ENCODE peak calls at places on chromosomes 5 and 9, in five cellular contexts. J, F, U, T and Y are unnamed samples.
A peak's percentile ranks its signal among the peaks of the same experiment; 100 is the strongest.

GRCh38 chr5:35041251-35041650 is 6.5 kb downstream of the AGXT2 start:
- DNase-seq in F (no peak), T (no peak), J (no peak), U (no peak), Y (no peak)

GRCh38 chr9:126515001-126515872 is 98.5 kb upstream of the LMX1B start:
- DNase-seq in J (no peak), U (no peak), F (no peak), T (peak; percentile 43), Y (no peak)

GRCh38 chr9:91848146-91848545 is 101.9 kb downstream of the ROR2 start:
- DNase-seq in J (no peak), T (peak; percentile 67), U (no peak), F (no peak), Y (no peak)

GRCh38 chr5:112294126-112294525 is 125.0 kb downstream of the EPB41L4A start:
- DNase-seq in J (peak; percentile 9), T (no peak), U (no peak), F (no peak), Y (no peak)

GRCh38 chr5:79346420-79346824 is 110.5 kb downstream of the JMY start:
- DNase-seq in F (no peak), U (peak; percentile 8), T (no peak), J (no peak), Y (no peak)

GRCh38 chr5:129460951-129461815 is 1.1 kb downstream of the ADAMTS19 start:
- DNase-seq in F (peak; percentile 10), J (peak; percentile 80), T (peak; percentile 71), U (no peak), Y (no peak)

GRCh38 chr5:108810717-108811116 is 63.0 kb downstream of the FER start:
- DNase-seq in J (no peak), F (no peak), T (no peak), U (no peak), Y (no peak)

GRCh38 chr9:97990259-97990658 is 7.1 kb downstream of the ANP32B start:
- DNase-seq in T (peak; percentile 27), U (no peak), J (no peak), F (peak; percentile 40), Y (peak; percentile 42)

GRCh38 chr5:13357937-13358336 is 586.6 kb downstream of the DNAH5 start:
- DNase-seq in U (no peak), F (no peak), J (no peak), T (no peak), Y (no peak)

GRCh38 chr5:122130152-122130551 is 806 bp downstream of the ZNF474 start:
- DNase-seq in U (no peak), F (no peak), J (no peak), T (no peak), Y (no peak)

GRCh38 chr9:72203205-72203803 is 54.1 kb downstream of the GDA start:
- DNase-seq in F (peak; percentile 24), T (peak; percentile 31), J (peak; percentile 63), U (peak; percentile 18), Y (no peak)

GRCh38 chr5:148443998-148444397 is 60.2 kb downstream of the FBXO38 start:
- DNase-seq in T (peak; percentile 52), U (peak; percentile 57), F (peak; percentile 79), J (peak; percentile 76), Y (peak; percentile 49)

GRCh38 chr5:177343777-177344176 is 7.7 kb downstream of the LMAN2 start:
- DNase-seq in U (no peak), F (no peak), T (no peak), J (no peak), Y (no peak)

GRCh38 chr5:25128606-25129005 is 483.8 kb upstream of the CDH10 start:
- DNase-seq in U (no peak), F (no peak), T (no peak), J (no peak), Y (no peak)

GRCh38 chr5:74415695-74416102 is 224.8 kb downstream of the ENC1 start:
- DNase-seq in F (peak; percentile 90), U (no peak), J (no peak), T (peak; percentile 16), Y (no peak)

GRCh38 chr9:90044710-90045151 is 439.9 kb downstream of the GADD45G start:
- DNase-seq in J (no peak), U (peak; percentile 88), F (peak; percentile 7), T (no peak), Y (no peak)

GRCh38 chr9:99778308-99778707 is 43.4 kb upstream of the NR4A3 start:
- DNase-seq in U (no peak), T (no peak), J (no peak), F (peak; percentile 13), Y (peak; percentile 15)

GRCh38 chr9:121942866-121943265 is 150.2 kb downstream of the TTLL11 start:
- DNase-seq in F (no peak), T (no peak), U (no peak), J (no peak), Y (no peak)

GRCh38 chr5:54013556-54014157 is 296.7 kb downstream of the ARL15 start:
- DNase-seq in U (no peak), J (no peak), T (no peak), F (peak; percentile 32), Y (peak; percentile 52)

GRCh38 chr5:1568201-1568979 is 44.6 kb upstream of the LPCAT1 start:
- DNase-seq in F (peak; percentile 74), T (no peak), U (no peak), J (no peak), Y (peak; percentile 57)

GRCh38 chr9:123562844-123563346 is 206.9 kb downstream of the CRB2 start:
- DNase-seq in U (no peak), J (no peak), T (no peak), F (no peak), Y (peak; percentile 61)

GRCh38 chr9:21996858-21997257 is 2.3 kb downstream of the CDKN2B-AS1 start:
- DNase-seq in T (no peak), J (no peak), F (no peak), U (no peak), Y (no peak)

GRCh38 chr9:21998026-21998425 is 3.4 kb downstream of the CDKN2B-AS1 start:
- DNase-seq in T (no peak), J (no peak), U (no peak), F (no peak), Y (no peak)

GRCh38 chr9:21995652-21996275 is 1.2 kb downstream of the CDKN2B-AS1 start:
- DNase-seq in F (peak; percentile 64), J (peak; percentile 76), U (no peak), T (peak; percentile 68), Y (no peak)

GRCh38 chr9:21996438-21996837 is 1.8 kb downstream of the CDKN2B-AS1 start:
- DNase-seq in T (no peak), J (peak; percentile 51), F (no peak), U (no peak), Y (no peak)

GRCh38 chr9:21997480-21997879 is 2.9 kb downstream of the CDKN2B-AS1 start:
- DNase-seq in F (no peak), J (no peak), T (no peak), U (no peak), Y (no peak)
- H3K27me3 ChIP-seq in F (peaks cover 13% of the 10 kb centered on the region), J (peaks cover 100% of the 10 kb centered on the region), T (no peaks in the 10 kb centered on the region), U (no peaks in the 10 kb centered on the region), Y (no peaks in the 10 kb centered on the region)

DNA sequence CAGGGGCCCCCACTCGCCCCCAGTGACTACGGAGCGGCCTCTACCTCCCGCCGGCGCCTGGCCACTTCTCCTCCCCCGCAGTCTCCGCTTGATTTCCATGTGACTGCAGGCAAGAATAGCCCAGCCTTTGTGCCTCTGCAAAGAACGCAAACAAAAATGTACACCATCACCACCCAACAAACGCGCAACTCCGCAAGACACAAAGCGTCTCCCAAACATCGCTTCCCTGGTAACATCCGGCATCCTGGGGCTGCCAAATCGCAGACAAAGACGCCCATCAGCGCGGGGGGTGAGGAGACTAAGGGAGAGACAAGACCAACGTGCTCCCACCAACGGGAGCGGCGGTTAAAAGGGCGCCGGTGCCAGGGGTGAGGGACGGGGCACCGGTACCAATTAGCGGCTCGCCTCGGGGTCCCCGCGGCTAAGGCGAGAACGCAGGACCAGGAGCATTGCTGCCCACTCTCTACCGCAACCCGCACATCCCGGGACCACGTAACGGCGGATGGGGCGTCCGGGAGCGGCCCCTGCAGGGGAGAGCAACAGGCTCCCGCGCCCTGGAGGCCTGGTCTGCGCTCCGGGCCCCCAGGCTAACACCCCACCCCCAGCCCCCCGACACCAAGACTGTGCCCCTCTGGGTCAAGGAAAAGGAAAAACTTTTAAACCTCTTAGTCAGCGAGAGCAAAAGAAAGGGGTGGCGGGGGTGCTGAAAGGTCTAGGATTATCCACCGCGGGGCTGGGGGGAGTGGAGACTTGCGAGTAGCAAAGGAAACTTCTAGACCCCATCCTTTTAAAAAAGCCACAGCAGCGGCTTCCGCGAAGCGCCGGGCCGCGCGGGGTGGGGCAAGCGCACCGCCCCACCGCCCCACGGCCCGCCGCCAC is 885 bp downstream of the MPDZ start:
- DNase-seq in T (peak; percentile 76), U (no peak), F (peak; percentile 83), J (peak; percentile 74), Y (no peak)
- TF ChIP-seq CTCF in T (peak; percentile 35), U (no peak), F (no peak), J (no peak), Y (no peak)

GRCh38 chr9:27838876-27839275 is 265.6 kb upstream of the C9orf72 start:
- DNase-seq in F (no peak), J (no peak), T (no peak), U (no peak), Y (no peak)

GRCh38 chr9:27835286-27835685 is 262.0 kb upstream of the C9orf72 start:
- DNase-seq in F (no peak), J (no peak), T (no peak), U (no peak), Y (no peak)

GRCh38 chr9:27836661-27837401 is 263.6 kb upstream of the C9orf72 start:
- DNase-seq in T (peak; percentile 24), J (no peak), U (no peak), F (no peak), Y (no peak)

GRCh38 chr9:27835746-27836145 is 262.5 kb upstream of the C9orf72 start:
- DNase-seq in U (no peak), J (no peak), T (no peak), F (no peak), Y (no peak)
- H3K4me3 ChIP-seq in U (no peak overlapping the region), J (no peak overlapping the region), T (no peak overlapping the region), F (no peak overlapping the region), Y (no peak overlapping the region)

GRCh38 chr5:33937700-33938506 is 1.7 kb downstream of the RXFP3 start:
- DNase-seq in F (no peak), T (no peak), U (no peak), J (no peak), Y (no peak)

GRCh38 chr5:33936004-33936380 is 194 bp upstream of the RXFP3 start:
- DNase-seq in T (peak; percentile 67), U (no peak), J (peak; percentile 91), F (peak; percentile 46), Y (peak; percentile 7)

GRCh38 chr5:33938507-33938796 is 2.3 kb downstream of the RXFP3 start:
- DNase-seq in F (no peak), T (no peak), J (no peak), U (no peak), Y (no peak)

GRCh38 chr5:33937017-33937699 is 972 bp downstream of the RXFP3 start:
- DNase-seq in J (no peak), T (peak; percentile 46), U (no peak), F (no peak), Y (no peak)

DNA sequence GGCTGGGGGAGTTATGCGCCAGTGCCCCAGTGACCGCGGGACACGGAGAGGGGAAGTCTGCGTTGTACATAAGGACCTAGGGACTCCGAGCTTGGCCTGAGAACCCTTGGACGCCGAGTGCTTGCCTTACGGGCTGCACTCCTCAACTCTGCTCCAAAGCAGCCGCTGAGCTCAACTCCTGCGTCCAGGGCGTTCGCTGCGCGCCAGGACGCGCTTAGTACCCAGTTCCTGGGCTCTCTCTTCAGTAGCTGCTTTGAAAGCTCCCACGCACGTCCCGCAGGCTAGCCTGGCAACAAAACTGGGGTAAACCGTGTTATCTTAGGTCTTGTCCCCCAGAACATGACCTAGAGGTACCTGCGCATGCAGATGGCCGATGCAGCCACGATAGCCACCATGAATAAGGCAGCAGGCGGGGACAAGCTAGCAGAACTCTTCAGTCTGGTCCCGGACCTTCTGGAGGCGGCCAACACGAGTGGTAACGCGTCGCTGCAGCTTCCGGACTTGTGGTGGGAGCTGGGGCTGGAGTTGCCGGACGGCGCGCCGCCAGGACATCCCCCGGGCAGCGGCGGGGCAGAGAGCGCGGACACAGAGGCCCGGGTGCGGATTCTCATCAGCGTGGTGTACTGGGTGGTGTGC is at the start of gene RXFP3:
- DNase-seq in U (no peak), F (no peak), J (no peak), T (peak; percentile 50), Y (no peak)
- H3K27me3 ChIP-seq in U (peaks cover 15% of the 10 kb centered on the region), F (peaks cover 49% of the 10 kb centered on the region), J (peaks cover 29% of the 10 kb centered on the region), T (peaks cover 51% of the 10 kb centered on the region), Y (peaks cover 53% of the 10 kb centered on the region)